ENCODE peak calls at places on chromosome 13, in eight cellular contexts. L is amniotic epithelial cell; J is RPMI8226; U is choroid plexus epithelial cell; Q is right atrium auricular region; Y is stimulated activated CD4-positive, alpha-beta T cell treated with anti-CD3 and anti-CD28 coated beads, Interleukin-4, amount 100 ng/mL, for 48 hours; T is foreskin fibroblast; D is AG10803. A is an unnamed sample.

GRCh38 chr13:42707003-42707402 is 74.4 kb upstream of the FAM216B start:
- DNase-seq in L (no peak), J (no peak), U (peak), Q (no peak), Y (no peak), T (peak), D (peak), A (no peak)

GRCh38 chr13:97224544-97225324 is 2.6 kb downstream of the MBNL2 start:
- DNase-seq in L (peak), J (peak), U (peak), Q (no peak), Y (no peak), T (no peak), D (peak), A (peak)

GRCh38 chr13:22107549-22107948 is 436.7 kb downstream of the FGF9 start:
- DNase-seq in L (no peak), J (no peak), U (no peak), Q (no peak), Y (no peak), T (no peak), D (no peak), A (no peak)

GRCh38 chr13:20873348-20873747 is 29.2 kb downstream of the XPO4 start:
- DNase-seq in L (peak), J (no peak), U (no peak), Q (no peak), Y (no peak), T (peak), D (peak), A (no peak)

GRCh38 chr13:33787051-33787591 is 30.8 kb upstream of the RFC3 start:
- DNase-seq in L (no peak), J (peak), U (peak), Q (no peak), Y (no peak), T (peak), D (peak), A (no peak)

GRCh38 chr13:28574617-28575142 is 79.8 kb upstream of the FLT1 start:
- DNase-seq in L (peak), J (no peak), U (peak), Q (peak), Y (peak), T (peak), D (peak), A (no peak)

GRCh38 chr13:96200810-96201209 is 110.9 kb downstream of the HS6ST3 start:
- DNase-seq in L (no peak), J (no peak), U (no peak), Q (no peak), Y (no peak), T (no peak), D (no peak), A (no peak)

GRCh38 chr13:111506131-111506530 is 185.7 kb downstream of the TEX29 start:
- DNase-seq in L (no peak), J (no peak), U (no peak), Q (no peak), Y (no peak), T (no peak), D (no peak), A (no peak)

GRCh38 chr13:29524176-29524575 is 71.3 kb downstream of the SLC7A1 start:
- DNase-seq in L (no peak), J (no peak), U (peak), Q (peak), Y (no peak), T (no peak), D (no peak), A (no peak)

GRCh38 chr13:43908156-43909126 is 28.7 kb downstream of the LACC1 start:
- DNase-seq in L (peak), J (peak), U (peak), Q (no peak), Y (no peak), T (peak), D (peak), A (no peak)

GRCh38 chr13:29929062-29929847 is 78.8 kb upstream of the UBL3 start:
- DNase-seq in L (no peak), J (no peak), U (no peak), Q (no peak), Y (no peak), T (no peak), D (no peak), A (no peak)

GRCh38 chr13:89862691-89863036 is 1484.8 kb upstream of the MIR17HG start:
- DNase-seq in L (no peak), J (no peak), U (no peak), Q (no peak), Y (no peak), T (no peak), D (no peak), A (no peak)

GRCh38 chr13:51396352-51396751 is 56.5 kb downstream of the INTS6 start:
- DNase-seq in L (peak), J (no peak), U (peak), Q (no peak), Y (no peak), T (no peak), D (peak), A (no peak)

GRCh38 chr13:113499936-113500335 is 9.4 kb upstream of the DCUN1D2 start:
- DNase-seq in L (peak), J (no peak), U (peak), Q (no peak), Y (no peak), T (peak), D (peak), A (no peak)

GRCh38 chr13:65724261-65724660 is 1505.9 kb downstream of the PCDH9 start:
- DNase-seq in L (peak), J (no peak), U (peak), Q (no peak), Y (no peak), T (peak), D (peak), A (no peak)

GRCh38 chr13:99959127-99959529 is 12.4 kb downstream of the ZIC5 start:
- DNase-seq in L (no peak), J (no peak), U (no peak), Q (no peak), Y (no peak), T (no peak), D (no peak), A (no peak)

GRCh38 chr13:111844682-111845081 is 222.3 kb upstream of the SOX1 start:
- DNase-seq in L (no peak), J (no peak), U (no peak), Q (peak), Y (no peak), T (no peak), D (no peak), A (no peak)

GRCh38 chr13:98105929-98106336 is 37.0 kb upstream of the FARP1 start:
- DNase-seq in L (peak), J (no peak), U (peak), Q (no peak), Y (no peak), T (peak), D (peak), A (no peak)

GRCh38 chr13:71873418-71874276 is 6.6 kb upstream of the DACH1 start:
- DNase-seq in L (no peak), J (no peak), U (no peak), Q (no peak), Y (no peak), T (no peak), D (no peak), A (no peak)

GRCh38 chr13:107901996-107902562 is 313.3 kb downstream of the LIG4 start:
- DNase-seq in L (no peak), J (no peak), U (no peak), Q (no peak), Y (no peak), T (no peak), D (no peak), A (no peak)

GRCh38 chr13:99398916-99399622 is 91.9 kb upstream of the GPR183 start:
- DNase-seq in L (no peak), J (no peak), U (no peak), Q (no peak), Y (no peak), T (no peak), D (no peak), A (no peak)

GRCh38 chr13:110121312-110122083 is 185.5 kb downstream of the COL4A1 start:
- DNase-seq in L (no peak), J (no peak), U (no peak), Q (peak), Y (no peak), T (no peak), D (no peak), A (no peak)

GRCh38 chr13:52026246-52026626 is 1.7 kb downstream of the UTP14C start:
- DNase-seq in L (no peak), J (no peak), U (no peak), Q (no peak), Y (no peak), T (no peak), D (no peak), A (no peak)

GRCh38 chr13:98879127-98879520 is 98.7 kb downstream of the DOCK9 start:
- DNase-seq in L (no peak), J (no peak), U (no peak), Q (no peak), Y (no peak), T (no peak), D (no peak), A (no peak)

GRCh38 chr13:87274209-87274819 is 396.9 kb upstream of the SLITRK5 start:
- DNase-seq in L (peak), J (peak), U (peak), Q (no peak), Y (peak), T (no peak), D (peak), A (no peak)

GRCh38 chr13:30143671-30144400 is 163.5 kb downstream of the KATNAL1 start:
- DNase-seq in L (peak), J (no peak), U (peak), Q (no peak), Y (no peak), T (peak), D (peak), A (no peak)

GRCh38 chr13:108525867-108526266 is 103.5 kb upstream of the MYO16 start:
- DNase-seq in L (no peak), J (no peak), U (no peak), Q (no peak), Y (no peak), T (no peak), D (no peak), A (no peak)

GRCh38 chr13:105787518-105788085 is 747.9 kb downstream of the EFNB2 start:
- DNase-seq in L (no peak), J (no peak), U (no peak), Q (no peak), Y (no peak), T (no peak), D (no peak), A (no peak)

GRCh38 chr13:101893021-101893420 is 440.5 kb downstream of the ITGBL1 start:
- DNase-seq in L (no peak), J (no peak), U (no peak), Q (no peak), Y (no peak), T (no peak), D (no peak), A (no peak)

GRCh38 chr13:30681489-30682242 is 53.7 kb upstream of the ALOX5AP start:
- DNase-seq in L (peak), J (no peak), U (peak), Q (peak), Y (no peak), T (peak), D (peak), A (no peak)

GRCh38 chr13:29676941-29677452 is 81.5 kb upstream of the SLC7A1 start:
- DNase-seq in L (no peak), J (peak), U (no peak), Q (no peak), Y (no peak), T (no peak), D (peak), A (no peak)

A was measured in T-cell.